ENCODE peak calls at places on chromosomes 6 and 20, in seven cellular contexts. One of them, this sample, is unnamed.

GRCh38 chr20:62235777-62236157 is 2.6 kb upstream of the OSBPL2 start:
- DNase-seq in BJ: no peak
- DNase-seq in fibroblast of villous mesenchyme: no peak
- DNase-seq in AG04450: no peak
- DNase-seq in mucosa of descending colon: no peak
- DNase-seq in tibial nerve: no peak
- DNase-seq in right atrium auricular region: no peak
- DNase-seq in this sample: no peak

GRCh38 chr20:47055699-47056369 is 161.2 kb downstream of the EYA2 start:
- DNase-seq in BJ: peak; percentile 47
- DNase-seq in fibroblast of villous mesenchyme: peak; percentile 44
- DNase-seq in AG04450: peak; percentile 15
- DNase-seq in mucosa of descending colon: peak; percentile 33
- DNase-seq in tibial nerve: no peak
- DNase-seq in right atrium auricular region: no peak
- DNase-seq in this sample: no peak

GRCh38 chr20:59438201-59438600 is 137.8 kb downstream of the EDN3 start:
- DNase-seq in BJ: no peak
- DNase-seq in fibroblast of villous mesenchyme: no peak
- DNase-seq in AG04450: no peak
- DNase-seq in mucosa of descending colon: no peak
- DNase-seq in tibial nerve: no peak
- DNase-seq in right atrium auricular region: no peak
- DNase-seq in this sample: no peak

GRCh38 chr6:44221961-44222335 is 1.4 kb upstream of the SLC29A1 start:
- DNase-seq in BJ: no peak
- DNase-seq in fibroblast of villous mesenchyme: no peak
- DNase-seq in AG04450: no peak
- DNase-seq in mucosa of descending colon: no peak
- DNase-seq in tibial nerve: no peak
- DNase-seq in right atrium auricular region: no peak
- DNase-seq in this sample: no peak

GRCh38 chr20:57400262-57400701 is 9.1 kb downstream of the RBM38 start:
- DNase-seq in BJ: no peak
- DNase-seq in fibroblast of villous mesenchyme: no peak
- DNase-seq in AG04450: no peak
- DNase-seq in mucosa of descending colon: no peak
- DNase-seq in tibial nerve: no peak
- DNase-seq in right atrium auricular region: no peak
- DNase-seq in this sample: no peak

GRCh38 chr20:45052698-45053440 is 48.1 kb downstream of the KCNS1 start:
- DNase-seq in BJ: peak; percentile 73
- DNase-seq in fibroblast of villous mesenchyme: peak; percentile 49
- DNase-seq in AG04450: no peak
- DNase-seq in mucosa of descending colon: peak; percentile 5
- DNase-seq in tibial nerve: no peak
- DNase-seq in right atrium auricular region: no peak
- DNase-seq in this sample: no peak

GRCh38 chr20:57167292-57167655 is 99.2 kb downstream of the BMP7 start:
- DNase-seq in BJ: no peak
- DNase-seq in fibroblast of villous mesenchyme: no peak
- DNase-seq in AG04450: no peak
- DNase-seq in mucosa of descending colon: no peak
- DNase-seq in tibial nerve: no peak
- DNase-seq in right atrium auricular region: no peak
- DNase-seq in this sample: no peak

GRCh38 chr6:49151461-49151860 is 311.6 kb downstream of the MMUT start:
- DNase-seq in BJ: no peak
- DNase-seq in fibroblast of villous mesenchyme: peak; percentile 46
- DNase-seq in AG04450: peak; percentile 0
- DNase-seq in mucosa of descending colon: no peak
- DNase-seq in tibial nerve: no peak
- DNase-seq in right atrium auricular region: no peak
- DNase-seq in this sample: peak; percentile 34

GRCh38 chr20:46546293-46546692 is 4.2 kb downstream of the OCSTAMP start:
- DNase-seq in BJ: no peak
- DNase-seq in fibroblast of villous mesenchyme: no peak
- DNase-seq in AG04450: no peak
- DNase-seq in mucosa of descending colon: no peak
- DNase-seq in tibial nerve: no peak
- DNase-seq in right atrium auricular region: no peak
- DNase-seq in this sample: no peak

GRCh38 chr6:79605968-79606764 is 25.0 kb upstream of the SH3BGRL2 start:
- DNase-seq in BJ: no peak
- DNase-seq in fibroblast of villous mesenchyme: no peak
- DNase-seq in AG04450: no peak
- DNase-seq in mucosa of descending colon: no peak
- DNase-seq in tibial nerve: no peak
- DNase-seq in right atrium auricular region: no peak
- DNase-seq in this sample: no peak

GRCh38 chr6:137370871-137371633 is 123.1 kb downstream of the OLIG3 start:
- DNase-seq in BJ: no peak
- DNase-seq in fibroblast of villous mesenchyme: peak; percentile 15
- DNase-seq in AG04450: no peak
- DNase-seq in mucosa of descending colon: no peak
- DNase-seq in tibial nerve: no peak
- DNase-seq in right atrium auricular region: no peak
- DNase-seq in this sample: no peak

GRCh38 chr20:11894072-11894471 is 23.6 kb upstream of the BTBD3 start:
- DNase-seq in BJ: no peak
- DNase-seq in fibroblast of villous mesenchyme: no peak
- DNase-seq in AG04450: no peak
- DNase-seq in mucosa of descending colon: peak; percentile 85
- DNase-seq in tibial nerve: no peak
- DNase-seq in right atrium auricular region: no peak
- DNase-seq in this sample: no peak

GRCh38 chr20:59678951-59679350 is 74.6 kb downstream of the PHACTR3 start:
- DNase-seq in BJ: no peak
- DNase-seq in fibroblast of villous mesenchyme: no peak
- DNase-seq in AG04450: no peak
- DNase-seq in mucosa of descending colon: no peak
- DNase-seq in tibial nerve: no peak
- DNase-seq in right atrium auricular region: no peak
- DNase-seq in this sample: no peak

GRCh38 chr6:122839477-122839876 is 50.4 kb downstream of the SMPDL3A start:
- DNase-seq in BJ: no peak
- DNase-seq in fibroblast of villous mesenchyme: peak; percentile 71
- DNase-seq in AG04450: no peak
- DNase-seq in mucosa of descending colon: peak; percentile 83
- DNase-seq in tibial nerve: peak; percentile 21
- DNase-seq in right atrium auricular region: peak; percentile 69
- DNase-seq in this sample: peak; percentile 75

GRCh38 chr6:122832515-122833228 is 43.6 kb downstream of the SMPDL3A start:
- DNase-seq in BJ: no peak
- DNase-seq in fibroblast of villous mesenchyme: no peak
- DNase-seq in AG04450: no peak
- DNase-seq in mucosa of descending colon: no peak
- DNase-seq in tibial nerve: no peak
- DNase-seq in right atrium auricular region: no peak
- DNase-seq in this sample: no peak

GRCh38 chr6:122833229-122833556 is 44.1 kb downstream of the SMPDL3A start:
- DNase-seq in BJ: no peak
- DNase-seq in fibroblast of villous mesenchyme: no peak
- DNase-seq in AG04450: no peak
- DNase-seq in mucosa of descending colon: no peak
- DNase-seq in tibial nerve: no peak
- DNase-seq in right atrium auricular region: no peak
- DNase-seq in this sample: no peak

GRCh38 chr6:122839906-122840305 is 50.8 kb downstream of the SMPDL3A start:
- DNase-seq in BJ: no peak
- DNase-seq in fibroblast of villous mesenchyme: no peak
- DNase-seq in AG04450: no peak
- DNase-seq in mucosa of descending colon: no peak
- DNase-seq in tibial nerve: no peak
- DNase-seq in right atrium auricular region: no peak
- DNase-seq in this sample: no peak

GRCh38 chr6:122838060-122838780 is 49.2 kb downstream of the SMPDL3A start:
- DNase-seq in BJ: no peak
- DNase-seq in fibroblast of villous mesenchyme: peak; percentile 39
- DNase-seq in AG04450: no peak
- DNase-seq in mucosa of descending colon: peak; percentile 46
- DNase-seq in tibial nerve: no peak
- DNase-seq in right atrium auricular region: no peak
- DNase-seq in this sample: peak; percentile 47
- TF ChIP-seq CTCF in BJ: peak; percentile 54
- TF ChIP-seq CTCF in fibroblast of villous mesenchyme: peak; percentile 60
- TF ChIP-seq CTCF in AG04450: peak; percentile 68
- TF ChIP-seq CTCF in mucosa of descending colon: peak; percentile 35
- TF ChIP-seq CTCF in tibial nerve: no peak
- TF ChIP-seq CTCF in right atrium auricular region: peak; percentile 50
- TF ChIP-seq CTCF in this sample: peak; percentile 53

DNA sequence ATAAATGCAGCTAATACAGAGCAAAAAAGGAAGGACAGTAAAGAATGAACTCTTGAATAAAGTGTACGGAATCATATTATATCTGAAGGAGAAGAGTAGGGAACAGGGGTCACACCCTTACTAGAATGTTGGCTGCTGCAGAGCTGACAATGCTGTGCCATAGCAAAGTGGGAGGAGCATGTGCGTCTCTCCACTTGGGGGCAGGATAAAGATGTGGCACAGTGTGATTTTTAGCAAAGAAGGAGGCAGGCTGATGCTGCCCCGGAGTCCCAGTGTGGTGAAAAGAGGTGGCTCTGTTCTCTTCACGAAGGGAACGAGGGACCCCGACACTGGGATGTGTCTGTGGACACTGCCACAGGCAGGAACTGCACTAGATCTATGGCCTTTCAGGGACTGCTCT is 67.5 kb downstream of the INSM1 start:
- DNase-seq in BJ: no peak
- DNase-seq in fibroblast of villous mesenchyme: no peak
- DNase-seq in AG04450: no peak
- DNase-seq in mucosa of descending colon: no peak
- DNase-seq in tibial nerve: no peak
- DNase-seq in right atrium auricular region: no peak
- DNase-seq in this sample: no peak
- TF ChIP-seq CTCF in BJ: no peak
- TF ChIP-seq CTCF in fibroblast of villous mesenchyme: no peak
- TF ChIP-seq CTCF in AG04450: peak; percentile 17
- TF ChIP-seq CTCF in mucosa of descending colon: no peak
- TF ChIP-seq CTCF in tibial nerve: no peak
- TF ChIP-seq CTCF in right atrium auricular region: no peak
- TF ChIP-seq CTCF in this sample: no peak

GRCh38 chr6:9254251-9254650 is 818.9 kb upstream of the SLC35B3 start:
- DNase-seq in BJ: no peak
- DNase-seq in fibroblast of villous mesenchyme: no peak
- DNase-seq in AG04450: no peak
- DNase-seq in mucosa of descending colon: no peak
- DNase-seq in tibial nerve: no peak
- DNase-seq in right atrium auricular region: no peak
- DNase-seq in this sample: no peak

GRCh38 chr6:9252784-9253183 is 817.4 kb upstream of the SLC35B3 start:
- DNase-seq in BJ: no peak
- DNase-seq in fibroblast of villous mesenchyme: no peak
- DNase-seq in AG04450: no peak
- DNase-seq in mucosa of descending colon: no peak
- DNase-seq in tibial nerve: no peak
- DNase-seq in right atrium auricular region: no peak
- DNase-seq in this sample: no peak

GRCh38 chr6:9248125-9248524 is 812.8 kb upstream of the SLC35B3 start:
- DNase-seq in BJ: no peak
- DNase-seq in fibroblast of villous mesenchyme: no peak
- DNase-seq in AG04450: no peak
- DNase-seq in mucosa of descending colon: no peak
- DNase-seq in tibial nerve: no peak
- DNase-seq in right atrium auricular region: no peak
- DNase-seq in this sample: no peak

DNA sequence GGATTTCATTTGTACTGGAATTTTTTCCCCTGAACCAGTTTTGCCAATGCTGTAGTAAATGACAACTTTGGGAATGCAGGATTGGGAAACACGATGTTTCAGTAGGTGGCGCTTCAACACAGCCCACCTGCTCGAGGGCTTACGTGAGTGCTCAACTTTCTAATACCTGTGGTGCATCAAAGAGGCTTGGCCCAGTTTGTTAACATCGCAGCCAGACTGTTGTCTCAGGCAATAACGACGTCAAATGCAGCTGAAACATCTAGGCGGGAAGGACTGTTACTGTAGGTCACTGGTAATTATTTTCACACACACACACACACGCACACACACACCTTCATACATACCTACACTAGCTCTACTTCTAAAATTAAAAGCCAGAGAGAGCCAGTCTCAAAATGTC is 815.5 kb upstream of the SLC35B3 start:
- DNase-seq in BJ: no peak
- DNase-seq in fibroblast of villous mesenchyme: peak; percentile 44
- DNase-seq in AG04450: peak; percentile 8
- DNase-seq in mucosa of descending colon: peak; percentile 60
- DNase-seq in tibial nerve: no peak
- DNase-seq in right atrium auricular region: no peak
- DNase-seq in this sample: peak; percentile 71
- TF ChIP-seq CTCF in BJ: peak; percentile 60
- TF ChIP-seq CTCF in fibroblast of villous mesenchyme: peak; percentile 66
- TF ChIP-seq CTCF in AG04450: peak; percentile 65
- TF ChIP-seq CTCF in mucosa of descending colon: no peak
- TF ChIP-seq CTCF in tibial nerve: no peak
- TF ChIP-seq CTCF in right atrium auricular region: peak; percentile 62
- TF ChIP-seq CTCF in this sample: peak; percentile 47

GRCh38 chr6:168046696-168047095 is 32.3 kb downstream of the FRMD1 start:
- DNase-seq in BJ: no peak
- DNase-seq in fibroblast of villous mesenchyme: no peak
- DNase-seq in AG04450: no peak
- DNase-seq in mucosa of descending colon: no peak
- DNase-seq in tibial nerve: no peak
- DNase-seq in right atrium auricular region: no peak
- DNase-seq in this sample: no peak

GRCh38 chr6:168045706-168046620 is 33.0 kb downstream of the FRMD1 start:
- DNase-seq in BJ: no peak
- DNase-seq in fibroblast of villous mesenchyme: no peak
- DNase-seq in AG04450: no peak
- DNase-seq in mucosa of descending colon: no peak
- DNase-seq in tibial nerve: no peak
- DNase-seq in right atrium auricular region: no peak
- DNase-seq in this sample: no peak

GRCh38 chr6:168043848-168044415 is 35.1 kb downstream of the FRMD1 start:
- DNase-seq in BJ: no peak
- DNase-seq in fibroblast of villous mesenchyme: no peak
- DNase-seq in AG04450: no peak
- DNase-seq in mucosa of descending colon: no peak
- DNase-seq in tibial nerve: no peak
- DNase-seq in right atrium auricular region: no peak
- DNase-seq in this sample: no peak

GRCh38 chr6:168044521-168045130 is 34.4 kb downstream of the FRMD1 start:
- DNase-seq in BJ: no peak
- DNase-seq in fibroblast of villous mesenchyme: no peak
- DNase-seq in AG04450: no peak
- DNase-seq in mucosa of descending colon: no peak
- DNase-seq in tibial nerve: no peak
- DNase-seq in right atrium auricular region: no peak
- DNase-seq in this sample: no peak

DNA sequence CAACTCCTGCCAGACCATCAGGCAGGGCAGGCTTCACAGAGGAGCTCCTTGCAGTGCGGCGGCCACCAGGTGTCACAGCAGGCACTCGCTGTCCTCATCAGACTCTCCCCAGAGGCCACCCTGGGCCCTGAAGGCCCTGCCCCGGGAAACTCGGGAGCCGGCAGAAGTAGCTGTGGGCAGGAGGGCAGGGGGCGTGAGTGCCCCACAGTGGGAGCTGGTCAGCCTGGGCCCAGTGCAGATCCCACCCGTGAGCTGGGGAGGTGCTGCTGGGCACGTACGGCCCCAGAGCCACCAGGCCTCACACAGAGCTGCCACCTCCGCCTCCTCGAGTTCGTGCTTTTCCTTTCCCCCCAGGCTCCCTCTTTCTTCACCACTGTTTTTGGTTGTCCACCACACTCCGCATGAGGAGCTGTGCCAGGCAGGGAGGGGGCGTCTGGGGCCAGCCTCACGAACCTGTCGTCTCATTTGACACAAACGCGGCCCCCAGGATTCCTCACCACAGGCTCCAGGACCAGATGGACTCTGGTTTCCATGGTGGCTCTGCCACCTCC is 33.8 kb downstream of the FRMD1 start:
- DNase-seq in BJ: no peak
- DNase-seq in fibroblast of villous mesenchyme: no peak
- DNase-seq in AG04450: no peak
- DNase-seq in mucosa of descending colon: no peak
- DNase-seq in tibial nerve: no peak
- DNase-seq in right atrium auricular region: no peak
- DNase-seq in this sample: no peak
- TF ChIP-seq CTCF in BJ: no peak
- TF ChIP-seq CTCF in fibroblast of villous mesenchyme: no peak
- TF ChIP-seq CTCF in AG04450: no peak
- TF ChIP-seq CTCF in mucosa of descending colon: no peak
- TF ChIP-seq CTCF in tibial nerve: no peak
- TF ChIP-seq CTCF in right atrium auricular region: peak; percentile 30
- TF ChIP-seq CTCF in this sample: no peak